ENCODE peak calls at places on chromosome 1, in eight cellular contexts. Q, J, X, D, S, E, W and A are unnamed samples.

GRCh38 chr1:241423541-241424479 is 66.8 kb upstream of the RGS7 start:
- DNase-seq in Q (no peak), J (peak), X (no peak), D (peak), S (no peak), E (peak), W (peak), A (no peak)

GRCh38 chr1:29393451-29393826 is 157.1 kb downstream of the PTPRU start:
- DNase-seq in Q (no peak), J (no peak), X (no peak), D (no peak), S (no peak), E (no peak), W (no peak), A (no peak)

GRCh38 chr1:7561331-7561921 is 209.7 kb upstream of the VAMP3 start:
- DNase-seq in Q (no peak), J (no peak), X (no peak), D (peak), S (no peak), E (no peak), W (no peak), A (no peak)

GRCh38 chr1:116880952-116881351 is 28.8 kb upstream of the PTGFRN start:
- DNase-seq in Q (no peak), J (no peak), X (no peak), D (no peak), S (no peak), E (no peak), W (no peak), A (no peak)

GRCh38 chr1:4044967-4045366 is 144.9 kb upstream of the C1orf174 start:
- DNase-seq in Q (no peak), J (no peak), X (no peak), D (no peak), S (no peak), E (no peak), W (no peak), A (no peak)

GRCh38 chr1:20248954-20249612 is 41.6 kb upstream of the VWA5B1 start:
- DNase-seq in Q (no peak), J (peak), X (no peak), D (no peak), S (no peak), E (no peak), W (no peak), A (no peak)

GRCh38 chr1:22376976-22377375 is 74.7 kb upstream of the ZBTB40 start:
- DNase-seq in Q (no peak), J (no peak), X (no peak), D (no peak), S (no peak), E (no peak), W (no peak), A (no peak)

GRCh38 chr1:2441746-2442145 is 29.4 kb upstream of the PEX10 start:
- DNase-seq in Q (no peak), J (no peak), X (no peak), D (no peak), S (no peak), E (no peak), W (no peak), A (no peak)

GRCh38 chr1:209257021-209257420 is 326.5 kb upstream of the CAMK1G start:
- DNase-seq in Q (no peak), J (no peak), X (no peak), D (no peak), S (no peak), E (no peak), W (no peak), A (no peak)

GRCh38 chr1:47676311-47677054 is 238.6 kb downstream of the FOXD2 start:
- DNase-seq in Q (no peak), J (no peak), X (no peak), D (no peak), S (no peak), E (no peak), W (no peak), A (no peak)